ENCODE peak calls at places on chromosomes 13 and 19, in nine cellular contexts. G is mesenchymal stem cell, N is adrenal gland, J is neuronal stem cell, R is cardiac muscle cell, E is brain microvascular endothelial cell, L is right cardiac atrium, X is fibroblast of lung, H is colonic mucosa. F is an unnamed sample. For H3K27me3, the result is how much of the 10 kb centered on the place peaks cover.

GRCh38 chr13:93244918-93245280 is 18.3 kb downstream of the GPC6 start:
- DNase-seq in X (no peak), L (no peak), J (no peak), H (no peak), G (peak), N (no peak), E (no peak), R (no peak), F (no peak)

GRCh38 chr13:57624565-57625435 is 6.7 kb upstream of the PCDH17 start:
- DNase-seq in L (no peak), J (peak), H (no peak), E (peak), N (peak), R (peak), G (peak), X (peak), F (no peak)

GRCh38 chr13:35994131-35994966 is 136.8 kb downstream of the DCLK1 start:
- DNase-seq in E (peak), L (peak), J (no peak), X (peak), R (no peak), N (peak), H (no peak), G (no peak), F (no peak)

GRCh38 chr13:32299893-32300292 is 15.3 kb downstream of the ZAR1L start:
- DNase-seq in E (no peak), G (no peak), L (no peak), N (no peak), J (no peak), X (no peak), H (no peak), R (no peak), F (no peak)

GRCh38 chr13:98524391-98524790 is 52.5 kb downstream of the STK24 start:
- DNase-seq in N (no peak), E (no peak), R (no peak), G (no peak), J (no peak), X (no peak), L (no peak), H (no peak), F (no peak)

GRCh38 chr13:94710881-94711560 is 1.3 kb downstream of the SOX21 start:
- DNase-seq in N (no peak), G (peak), X (no peak), H (no peak), J (no peak), L (no peak), R (no peak), E (no peak), F (peak)

GRCh38 chr19:45496349-45496953 is 396 bp downstream of the RTN2 start:
- DNase-seq in N (peak), J (peak), L (peak), H (peak), R (peak), E (no peak), X (no peak), G (peak), F (no peak)

GRCh38 chr13:45950343-45950995 is 98.9 kb upstream of the SIAH3 start:
- DNase-seq in J (no peak), E (no peak), N (no peak), G (no peak), R (no peak), X (peak), H (no peak), L (no peak), F (no peak)

GRCh38 chr19:1766800-1767352 is 13.6 kb downstream of the ONECUT3 start:
- DNase-seq in X (no peak), J (no peak), E (no peak), H (no peak), R (no peak), G (no peak), N (no peak), L (no peak), F (no peak)

GRCh38 chr19:4531562-4532165 is 3.4 kb downstream of the PLIN5 start:
- DNase-seq in G (no peak), H (no peak), E (no peak), J (no peak), N (peak), X (no peak), R (no peak), L (no peak), F (no peak)

GRCh38 chr19:4533334-4533733 is 1.7 kb downstream of the PLIN5 start:
- DNase-seq in E (no peak), L (no peak), J (no peak), G (no peak), R (no peak), X (no peak), N (no peak), H (no peak), F (no peak)

GRCh38 chr19:4534836-4535658 is at the start of gene PLIN5:
- DNase-seq in J (peak), N (peak), L (peak), H (peak), X (peak), G (peak), R (peak), E (peak), F (peak)

GRCh38 chr19:4536798-4537197 is 1.8 kb upstream of the PLIN5 start:
- DNase-seq in J (no peak), E (no peak), G (no peak), X (no peak), N (no peak), L (no peak), H (no peak), R (no peak), F (no peak)

GRCh38 chr19:4533835-4534424 is 1.1 kb downstream of the PLIN5 start:
- DNase-seq in E (no peak), X (no peak), H (no peak), L (no peak), J (no peak), N (no peak), G (no peak), R (no peak), F (no peak)
- H3K4me3 ChIP-seq in E (no peak), X (no peak), H (no peak), L (no peak), J (no peak), N (no peak), G (no peak), R (no peak), F (no peak)

GRCh38 chr19:55169136-55169535 is 2.7 kb upstream of the DNAAF3 start:
- DNase-seq in E (no peak), N (no peak), J (no peak), X (no peak), L (no peak), R (no peak), G (no peak), H (no peak), F (no peak)

GRCh38 chr19:55160986-55161365 is 3.4 kb upstream of the TNNI3 start:
- DNase-seq in N (no peak), X (no peak), E (no peak), L (no peak), G (no peak), R (no peak), J (no peak), H (no peak), F (no peak)

GRCh38 chr19:55161571-55162322 is 4.2 kb upstream of the TNNI3 start:
- DNase-seq in N (no peak), H (no peak), G (no peak), E (no peak), X (no peak), L (no peak), J (no peak), R (no peak), F (no peak)

GRCh38 chr19:55166530-55167268 is at the start of gene DNAAF3:
- DNase-seq in L (peak), E (peak), G (peak), X (peak), J (peak), N (peak), H (peak), R (peak), F (peak)

GRCh38 chr19:55165952-55166529 is 372 bp downstream of the DNAAF3 start:
- DNase-seq in R (peak), J (peak), G (peak), L (peak), X (peak), N (peak), H (peak), E (peak), F (no peak)
- H3K27me3 ChIP-seq in R (under half), J (under half), G (half or more), L (under half), X (under half), N (under half), H (under half), E (under half), F (under half)

GRCh38 chr19:3138268-3138667 is 2.4 kb downstream of the GNA15 start:
- DNase-seq in J (no peak), X (no peak), H (no peak), R (no peak), E (no peak), L (no peak), N (no peak), G (no peak), F (no peak)

GRCh38 chr19:3135961-3136683 is at the start of gene GNA15:
- DNase-seq in L (no peak), R (no peak), X (no peak), E (no peak), J (no peak), N (no peak), H (peak), G (no peak), F (no peak)

GRCh38 chr19:3133793-3134116 is 2.1 kb upstream of the GNA15 start:
- DNase-seq in N (no peak), H (no peak), J (no peak), R (no peak), L (no peak), E (no peak), X (no peak), G (no peak), F (no peak)

GRCh38 chr19:3137139-3137538 is 1.3 kb downstream of the GNA15 start:
- DNase-seq in R (no peak), H (no peak), J (no peak), X (peak), L (peak), G (no peak), E (no peak), N (no peak), F (no peak)

GRCh38 chr19:3136684-3137055 is 837 bp downstream of the GNA15 start:
- DNase-seq in N (no peak), H (no peak), E (no peak), G (no peak), J (no peak), X (no peak), R (no peak), L (no peak), F (no peak)
- H3K4me3 ChIP-seq in N (no peak), H (peak), E (no peak), G (peak), J (no peak), X (no peak), R (no peak), L (no peak), F (peak)

GRCh38 chr19:495440-496332 is 600 bp upstream of the MADCAM1 start:
- DNase-seq in R (no peak), X (peak), L (no peak), H (no peak), G (peak), N (no peak), J (no peak), E (peak), F (peak)

GRCh38 chr19:497476-497860 is 1.2 kb downstream of the MADCAM1 start:
- DNase-seq in J (no peak), G (no peak), R (no peak), H (no peak), N (no peak), E (no peak), L (no peak), X (no peak), F (no peak)

GRCh38 chr19:495047-495439 is 1.2 kb upstream of the MADCAM1 start:
- DNase-seq in E (no peak), H (no peak), G (no peak), J (no peak), X (no peak), L (no peak), R (no peak), N (no peak), F (no peak)

GRCh38 chr19:497861-498590 is 1.7 kb downstream of the MADCAM1 start:
- DNase-seq in E (no peak), G (no peak), H (no peak), N (no peak), R (no peak), J (no peak), X (no peak), L (no peak), F (no peak)

DNA sequence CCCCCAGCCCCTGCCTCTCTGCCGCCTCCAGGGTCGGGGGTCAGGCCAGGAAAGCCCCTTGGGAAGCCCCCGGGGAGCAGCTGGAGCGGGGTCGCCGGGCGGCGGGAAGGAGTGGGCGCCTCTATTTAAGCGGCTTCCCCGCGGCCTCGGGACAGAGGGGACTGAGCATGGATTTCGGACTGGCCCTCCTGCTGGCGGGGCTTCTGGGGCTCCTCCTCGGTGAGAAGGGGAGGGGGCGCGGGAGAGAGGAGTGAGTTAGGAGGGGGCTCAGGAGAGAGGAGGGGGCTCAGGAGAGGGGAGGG is at the start of gene MADCAM1:
- DNase-seq in H (no peak), E (no peak), N (no peak), X (no peak), R (no peak), L (no peak), G (no peak), J (no peak), F (no peak)
- H3K27me3 ChIP-seq in H (under half), E (under half), N (under half), X (under half), R (under half), L (under half), G (under half), J (under half), F (under half)

F was measured in dorsolateral prefrontal cortex.